ENCODE peak calls at places on chromosomes 3 and 15, in eight cellular contexts. S, V, R, G, A, Z, K and H are unnamed samples.

GRCh38 chr15:87703238-87704111 is 553.1 kb downstream of the NTRK3 start:
- DNase-seq in S (no peak), V (no peak), R (no peak), G (no peak), A (no peak), Z (no peak), K (no peak), H (no peak)

GRCh38 chr15:51366911-51367310 is 25.5 kb downstream of the GLDN start:
- DNase-seq in S (no peak), V (no peak), R (peak), G (no peak), A (peak), Z (no peak), K (no peak), H (no peak)

GRCh38 chr3:51799879-51800757 is 21.1 kb upstream of the IQCF6 start:
- DNase-seq in S (peak), V (no peak), R (peak), G (peak), A (peak), Z (no peak), K (peak), H (no peak)

GRCh38 chr3:188687389-188687788 is 484.4 kb upstream of the TPRG1 start:
- DNase-seq in S (peak), V (no peak), R (peak), G (no peak), A (peak), Z (no peak), K (no peak), H (peak)

GRCh38 chr3:45640724-45641361 is 46.3 kb downstream of the LIMD1 start:
- DNase-seq in S (no peak), V (no peak), R (no peak), G (no peak), A (no peak), Z (no peak), K (no peak), H (no peak)

GRCh38 chr15:42494998-42495360 is 455 bp upstream of the SNAP23 start:
- DNase-seq in S (peak), V (no peak), R (peak), G (no peak), A (peak), Z (no peak), K (no peak), H (no peak)

GRCh38 chr15:82312611-82313349 is 36.5 kb downstream of the GOLGA6L10 start:
- DNase-seq in S (no peak), V (no peak), R (no peak), G (no peak), A (peak), Z (no peak), K (no peak), H (peak)

GRCh38 chr15:39623550-39623931 is 42.7 kb downstream of the THBS1 start:
- DNase-seq in S (no peak), V (no peak), R (no peak), G (no peak), A (no peak), Z (no peak), K (peak), H (no peak)

GRCh38 chr15:93243573-93243972 is 154.6 kb upstream of the RGMA start:
- DNase-seq in S (no peak), V (no peak), R (no peak), G (no peak), A (no peak), Z (no peak), K (no peak), H (no peak)

GRCh38 chr15:65981837-65982696 is 112.8 kb downstream of the RAB11A start:
- DNase-seq in S (peak), V (peak), R (no peak), G (peak), A (no peak), Z (peak), K (peak), H (peak)

GRCh38 chr3:168461793-168462192 is 366.1 kb upstream of the GOLIM4 start:
- DNase-seq in S (no peak), V (no peak), R (no peak), G (no peak), A (no peak), Z (no peak), K (no peak), H (no peak)

GRCh38 chr3:190429681-190430080 is 20.0 kb downstream of the TMEM207 start:
- DNase-seq in S (no peak), V (no peak), R (peak), G (no peak), A (peak), Z (no peak), K (no peak), H (no peak)

GRCh38 chr3:176174060-176174459 is 1023.2 kb downstream of the TBL1XR1 start:
- DNase-seq in S (no peak), V (no peak), R (no peak), G (no peak), A (no peak), Z (no peak), K (no peak), H (no peak)

GRCh38 chr3:159748408-159748807 is 240.2 kb upstream of the IL12A start:
- DNase-seq in S (no peak), V (no peak), R (peak), G (no peak), A (no peak), Z (no peak), K (no peak), H (no peak)

GRCh38 chr15:20340331-20340811 is 201.2 kb downstream of the GOLGA6L6 start:
- DNase-seq in S (no peak), V (peak), R (no peak), G (peak), A (peak), Z (no peak), K (peak), H (peak)

GRCh38 chr3:69386535-69387385 is 872 bp upstream of the FRMD4B start:
- DNase-seq in S (peak), V (no peak), R (no peak), G (peak), A (no peak), Z (no peak), K (no peak), H (no peak)

GRCh38 chr15:80929225-80929624 is 60.4 kb downstream of the MESD start:
- DNase-seq in S (no peak), V (no peak), R (peak), G (no peak), A (peak), Z (no peak), K (no peak), H (no peak)

GRCh38 chr3:86993704-86994103 is 2.8 kb upstream of the VGLL3 start:
- DNase-seq in S (no peak), V (no peak), R (peak), G (no peak), A (peak), Z (no peak), K (no peak), H (no peak)

GRCh38 chr3:182725372-182726251 is 67.7 kb upstream of the ATP11B start:
- DNase-seq in S (peak), V (no peak), R (peak), G (peak), A (no peak), Z (no peak), K (no peak), H (no peak)

GRCh38 chr3:75171632-75172230 is 492.4 kb upstream of the FRG2C start:
- DNase-seq in S (peak), V (no peak), R (peak), G (no peak), A (peak), Z (no peak), K (no peak), H (no peak)

GRCh38 chr15:57540736-57541135 is 51.0 kb upstream of the MYZAP start:
- DNase-seq in S (no peak), V (no peak), R (no peak), G (no peak), A (no peak), Z (peak), K (peak), H (no peak)

GRCh38 chr3:115113367-115113766 is 33.7 kb downstream of the ZBTB20 start:
- DNase-seq in S (no peak), V (no peak), R (peak), G (peak), A (peak), Z (no peak), K (no peak), H (no peak)

GRCh38 chr3:112092439-112093179 is 6.4 kb downstream of the C3orf52 start:
- DNase-seq in S (peak), V (no peak), R (peak), G (peak), A (peak), Z (no peak), K (peak), H (no peak)

GRCh38 chr3:13487403-13487802 is 7.3 kb downstream of the HDAC11 start:
- DNase-seq in S (no peak), V (no peak), R (no peak), G (no peak), A (no peak), Z (no peak), K (no peak), H (no peak)

GRCh38 chr3:183644244-183644643 is 8.8 kb downstream of the KLHL24 start:
- DNase-seq in S (no peak), V (no peak), R (no peak), G (no peak), A (no peak), Z (no peak), K (no peak), H (no peak)